ENCODE peak calls at places on chromosomes 7 and 10, in four cellular contexts. F is ovary, E is PC-9, D is IMR-90. V is an unnamed sample.

GRCh38 chr7:29495618-29496017 is 68.0 kb upstream of the PRR15 start:
- DNase-seq in F (no peak), E (no peak), D (no peak), V (no peak)

GRCh38 chr10:80211786-80212185 is 6.4 kb upstream of the ANXA11 start:
- DNase-seq in F (no peak), E (no peak), D (no peak), V (no peak)

GRCh38 chr7:96330193-96330592 is 8.3 kb upstream of the SLC25A13 start:
- DNase-seq in F (no peak), E (no peak), D (no peak), V (no peak)

GRCh38 chr10:35613597-35614226 is 8.6 kb downstream of the GJD4 start:
- DNase-seq in F (no peak), E (no peak), D (peak), V (peak)

GRCh38 chr7:91288208-91288824 is 24.1 kb downstream of the FZD1 start:
- DNase-seq in F (no peak), E (no peak), D (no peak), V (no peak)

GRCh38 chr10:5645944-5646617 is 20.3 kb downstream of the ASB13 start:
- DNase-seq in F (no peak), E (no peak), D (no peak), V (no peak)

GRCh38 chr7:141754939-141755338 is 9.0 kb upstream of the TAS2R3 start:
- DNase-seq in F (no peak), E (no peak), D (no peak), V (peak)

GRCh38 chr7:45219130-45219529 is 61.5 kb downstream of the RAMP3 start:
- DNase-seq in F (no peak), E (no peak), D (no peak), V (no peak)

GRCh38 chr7:123410273-123410928 is 124.0 kb downstream of the IQUB start:
- DNase-seq in F (peak), E (peak), D (no peak), V (no peak)

GRCh38 chr10:94645285-94645684 is 38.2 kb upstream of the CYP2C18 start:
- DNase-seq in F (no peak), E (no peak), D (no peak), V (no peak)

GRCh38 chr10:35027567-35027966 is 62.6 kb downstream of the CUL2 start:
- DNase-seq in F (no peak), E (no peak), D (peak), V (peak)

GRCh38 chr7:94904982-94905381 is 2.4 kb upstream of the PPP1R9A start:
- DNase-seq in F (no peak), E (no peak), D (no peak), V (no peak)

GRCh38 chr10:61628875-61629513 is 33.7 kb upstream of the CABCOCO1 start:
- DNase-seq in F (peak), E (peak), D (peak), V (peak)

GRCh38 chr10:114315566-114316420 is 76.7 kb downstream of the VWA2 start:
- DNase-seq in F (no peak), E (no peak), D (no peak), V (no peak)

GRCh38 chr10:14585287-14586193 is 189.2 kb downstream of the FAM107B start:
- DNase-seq in F (no peak), E (no peak), D (no peak), V (no peak)

GRCh38 chr10:49552277-49552676 is 13.4 kb upstream of the ERCC6 start:
- DNase-seq in F (no peak), E (peak), D (peak), V (peak)

GRCh38 chr10:11539191-11539868 is 72.1 kb downstream of the USP6NL start:
- DNase-seq in F (no peak), E (no peak), D (peak), V (peak)

GRCh38 chr10:84540022-84540616 is 211.7 kb downstream of the CCSER2 start:
- DNase-seq in F (no peak), E (peak), D (peak), V (peak)

GRCh38 chr10:667096-667495 is 22.4 kb downstream of the DIP2C start:
- DNase-seq in F (no peak), E (no peak), D (no peak), V (no peak)

GRCh38 chr10:13699216-13699615 is 112.5 kb downstream of the PRPF18 start:
- DNase-seq in F (no peak), E (no peak), D (no peak), V (no peak)

GRCh38 chr7:1058311-1058710 is 14.0 kb downstream of the GPR146 start:
- DNase-seq in F (no peak), E (no peak), D (no peak), V (no peak)

GRCh38 chr7:155172141-155172540 is 102.0 kb downstream of the HTR5A start:
- DNase-seq in F (no peak), E (no peak), D (no peak), V (no peak)

GRCh38 chr7:114789161-114789560 is 132.7 kb upstream of the MDFIC start:
- DNase-seq in F (no peak), E (no peak), D (peak), V (peak)

GRCh38 chr10:114548662-114549061 is 109.4 kb downstream of the ABLIM1 start:
- DNase-seq in F (peak), E (no peak), D (peak), V (peak)

GRCh38 chr10:98416989-98417388 is 2.0 kb upstream of the PYROXD2 start:
- DNase-seq in F (no peak), E (no peak), D (no peak), V (no peak)

GRCh38 chr7:116284390-116284789 is 74.1 kb downstream of the TES start:
- DNase-seq in F (no peak), E (no peak), D (peak), V (peak)

GRCh38 chr10:24261627-24262026 is 52.7 kb downstream of the KIAA1217 start:
- DNase-seq in F (no peak), E (no peak), D (no peak), V (no peak)

GRCh38 chr7:29442146-29442545 is 121.5 kb upstream of the PRR15 start:
- DNase-seq in F (no peak), E (no peak), D (no peak), V (no peak)

GRCh38 chr7:134505856-134506255 is 21.5 kb upstream of the AKR1B10 start:
- DNase-seq in F (no peak), E (no peak), D (no peak), V (no peak)

GRCh38 chr7:75649462-75649861 is 89.3 kb downstream of the HIP1 start:
- DNase-seq in F (peak), E (no peak), D (no peak), V (no peak)

GRCh38 chr10:126674741-126675515 is 4.4 kb upstream of the C10orf90 start:
- DNase-seq in F (no peak), E (no peak), D (no peak), V (no peak)

GRCh38 chr7:149285581-149285975 is 23.6 kb downstream of the ZNF783 start:
- DNase-seq in F (no peak), E (peak), D (peak), V (peak)

GRCh38 chr7:6392712-6393666 is 54.8 kb downstream of the DAGLB start:
- DNase-seq in F (peak), E (peak), D (peak), V (peak)

GRCh38 chr7:22726345-22726848 is 603 bp upstream of the IL6 start:
- DNase-seq in F (peak), E (peak), D (peak), V (peak)

GRCh38 chr10:132665946-132666732 is 119.8 kb downstream of the NKX6-2 start:
- DNase-seq in F (no peak), E (no peak), D (peak), V (peak)

GRCh38 chr10:132662186-132662920 is 123.6 kb downstream of the NKX6-2 start:
- DNase-seq in F (no peak), E (no peak), D (peak), V (no peak)

GRCh38 chr10:132663666-132664365 is 122.1 kb downstream of the NKX6-2 start:
- DNase-seq in F (no peak), E (no peak), D (no peak), V (no peak)

GRCh38 chr10:132664883-132665282 is 121.1 kb downstream of the NKX6-2 start:
- DNase-seq in F (no peak), E (no peak), D (no peak), V (no peak)

DNA sequence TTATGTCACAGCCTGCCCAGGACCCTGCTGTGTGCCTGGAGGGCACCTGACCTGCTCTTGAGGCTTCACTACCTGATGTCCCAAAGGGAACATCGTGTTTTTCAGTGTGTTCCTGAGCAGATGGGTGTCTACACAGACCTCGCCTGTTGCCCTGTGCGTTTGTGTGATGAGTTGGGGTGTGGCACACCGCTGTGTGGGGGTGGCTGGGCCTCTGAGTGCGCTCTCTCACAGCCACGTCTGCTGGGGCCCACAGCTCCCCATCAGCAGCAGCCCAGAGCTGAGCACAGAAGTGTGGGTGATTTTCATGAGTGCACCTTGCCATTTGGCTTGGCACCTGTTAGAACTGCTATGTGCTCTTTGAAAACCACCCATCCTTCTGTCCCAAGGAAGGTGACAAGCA is 121.5 kb downstream of the NKX6-2 start:
- DNase-seq in F (no peak), E (no peak), D (no peak), V (no peak)
- TF ChIP-seq CTCF in F (no peak), E (no peak), D (no peak), V (no peak)

DNA sequence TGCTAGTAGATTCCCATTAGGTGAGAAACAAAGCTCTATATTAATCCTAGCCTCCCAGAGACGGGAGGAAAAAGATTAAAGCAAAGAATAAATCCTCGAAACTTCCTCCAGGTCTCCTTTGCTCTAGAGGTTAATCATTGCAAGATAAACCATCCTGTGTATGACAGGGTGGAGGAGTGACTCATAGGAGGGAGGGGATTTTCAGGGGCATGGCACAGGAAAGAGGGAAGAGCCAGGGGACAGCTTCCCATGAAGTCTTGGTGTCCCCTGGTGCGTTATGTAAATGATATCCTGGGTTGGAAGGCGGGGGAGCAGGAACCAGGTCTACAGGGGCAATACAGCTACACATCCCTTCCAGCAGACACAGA is 780 bp downstream of the CYP3A5 start:
- DNase-seq in F (no peak), E (peak), D (peak), V (peak)
- H3K4me3 ChIP-seq in F (no peak), E (peak), D (no peak), V (peak)

DNA sequence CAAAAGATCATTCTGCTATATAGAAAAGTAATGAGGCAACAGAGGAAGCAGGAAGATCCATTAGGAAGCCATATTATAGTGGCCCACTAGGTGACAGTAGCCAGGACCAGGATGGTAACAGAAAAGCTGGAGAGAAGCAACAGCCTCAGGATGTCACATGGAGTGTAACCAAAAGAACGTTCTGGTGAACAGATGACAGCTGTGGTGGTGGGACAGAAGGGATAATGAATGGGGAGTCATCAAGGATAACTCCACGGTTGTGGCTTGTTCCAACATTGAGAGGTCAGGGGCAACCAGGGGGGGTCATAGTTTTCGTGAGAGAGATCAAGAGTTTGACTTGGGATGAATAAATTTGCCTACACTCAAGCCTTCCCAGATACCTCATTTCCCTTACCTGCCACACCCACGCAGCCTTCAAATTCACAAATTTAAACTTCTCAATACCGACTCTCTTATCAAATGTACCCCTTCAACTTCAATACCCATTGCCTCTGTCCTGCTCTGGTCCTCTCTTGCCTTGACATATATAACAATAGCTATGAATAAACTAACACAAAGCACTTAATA is 9.3 kb downstream of the TBL2 start:
- DNase-seq in F (no peak), E (no peak), D (no peak), V (no peak)
- TF ChIP-seq CTCF in F (no peak), E (no peak), D (no peak), V (no peak)

GRCh38 chr7:2862831-2863361 is 18.8 kb upstream of the GNA12 start:
- DNase-seq in F (peak), E (peak), D (peak), V (no peak)
- H3K4me3 ChIP-seq in F (no peak), E (peak), D (no peak), V (no peak)

DNA sequence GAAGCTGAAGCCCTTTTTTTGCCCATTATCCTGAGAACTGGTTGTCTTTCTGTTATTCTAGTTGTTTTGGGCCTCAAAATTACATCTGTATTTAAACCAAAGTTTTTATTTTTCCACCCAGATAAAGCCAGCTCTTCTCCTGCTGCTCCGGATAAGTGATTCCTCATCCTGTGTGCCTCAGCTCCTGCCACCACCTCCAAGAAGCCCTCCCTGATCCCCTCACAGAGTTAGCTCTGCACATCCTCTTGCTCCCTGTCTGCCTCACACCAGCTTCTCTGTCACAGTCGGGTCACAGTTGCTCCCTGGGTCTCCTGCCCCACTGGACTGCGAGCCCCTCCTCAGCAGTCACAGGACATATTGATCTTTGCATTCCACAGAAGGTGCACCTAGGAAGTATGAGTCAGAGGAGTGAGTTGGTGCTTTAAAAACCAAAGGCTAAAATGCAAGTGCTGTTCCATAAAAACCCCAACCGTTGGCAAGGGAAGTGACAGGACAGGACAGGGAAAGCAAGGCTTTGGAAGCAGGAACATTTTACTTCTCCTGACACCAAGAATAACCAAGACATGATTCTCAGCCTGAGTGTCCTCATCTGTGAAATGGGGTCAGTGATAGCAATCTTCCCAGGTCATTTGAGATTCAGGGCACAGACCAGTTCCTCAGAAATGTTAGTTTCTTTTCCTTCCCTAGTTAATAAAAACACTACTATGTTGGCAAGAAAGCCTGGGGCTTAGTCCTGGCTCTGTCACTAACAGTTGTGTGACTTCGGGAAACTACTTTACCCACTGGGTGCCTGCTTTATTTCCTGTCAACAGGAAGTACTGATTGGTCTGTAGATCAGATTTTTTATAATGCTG is 36.5 kb upstream of the EEPD1 start:
- DNase-seq in F (no peak), E (no peak), D (no peak), V (peak)
- TF ChIP-seq CTCF in F (no peak), E (peak), D (no peak), V (no peak)

GRCh38 chr7:100884741-100885439 is 4.6 kb downstream of the UFSP1 start:
- DNase-seq in F (no peak), E (no peak), D (no peak), V (no peak)
- H3K4me3 ChIP-seq in F (no peak), E (no peak), D (no peak), V (no peak)

GRCh38 chr10:89419548-89419947 is 5.2 kb downstream of the IFIT5 start:
- DNase-seq in F (no peak), E (no peak), D (peak), V (peak)
- TF ChIP-seq CTCF in F (no peak), E (no peak), D (peak), V (peak)

DNA sequence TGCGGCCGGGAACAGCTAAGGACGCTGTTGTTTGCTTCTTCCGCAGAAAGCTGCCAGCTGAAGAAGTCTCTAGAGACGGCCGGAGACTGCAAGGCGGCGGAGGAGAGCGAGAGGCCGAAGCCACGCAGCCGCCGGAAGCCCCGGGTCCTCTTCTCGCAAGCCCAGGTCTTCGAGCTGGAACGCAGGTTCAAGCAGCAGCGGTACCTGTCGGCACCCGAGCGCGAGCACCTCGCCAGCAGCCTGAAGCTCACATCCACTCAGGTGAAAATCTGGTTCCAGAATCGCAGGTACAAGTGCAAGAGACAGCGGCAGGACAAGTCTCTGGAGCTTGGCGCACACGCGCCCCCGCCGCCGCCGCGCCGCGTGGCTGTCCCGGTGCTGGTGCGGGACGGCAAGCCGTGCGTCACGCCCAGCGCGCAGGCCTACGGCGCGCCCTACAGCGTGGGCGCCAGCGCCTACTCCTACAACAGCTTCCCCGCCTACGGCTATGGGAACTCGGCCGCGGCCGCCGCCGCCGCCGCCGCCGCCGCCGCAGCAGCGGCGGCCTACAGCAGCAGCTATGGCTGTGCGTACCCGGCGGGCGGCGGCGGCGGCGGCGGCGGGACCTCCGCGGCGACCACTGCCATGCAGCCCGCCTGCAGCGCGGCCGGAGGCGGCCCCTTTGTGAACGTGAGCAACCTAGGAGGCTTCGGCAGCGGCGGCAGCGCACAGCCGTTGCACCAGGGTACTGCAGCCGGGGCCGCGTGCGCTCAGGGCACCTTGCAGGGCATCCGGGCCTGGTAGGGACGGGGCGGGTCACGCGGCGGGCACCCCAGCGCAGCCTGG is 2.4 kb downstream of the NKX2-3 start:
- DNase-seq in F (no peak), E (no peak), D (no peak), V (peak)
- H3K4me3 ChIP-seq in F (peak), E (no peak), D (no peak), V (no peak)

GRCh38 chr7:27933691-27934565 is 194.0 kb downstream of the TAX1BP1 start:
- DNase-seq in F (no peak), E (no peak), D (no peak), V (peak)

GRCh38 chr7:27925573-27926201 is 185.7 kb downstream of the TAX1BP1 start:
- DNase-seq in F (no peak), E (no peak), D (no peak), V (no peak)

GRCh38 chr7:27928001-27928400 is 188.0 kb downstream of the TAX1BP1 start:
- DNase-seq in F (no peak), E (no peak), D (no peak), V (no peak)

GRCh38 chr7:27930910-27931476 is 191.0 kb downstream of the TAX1BP1 start:
- DNase-seq in F (no peak), E (no peak), D (no peak), V (no peak)

DNA sequence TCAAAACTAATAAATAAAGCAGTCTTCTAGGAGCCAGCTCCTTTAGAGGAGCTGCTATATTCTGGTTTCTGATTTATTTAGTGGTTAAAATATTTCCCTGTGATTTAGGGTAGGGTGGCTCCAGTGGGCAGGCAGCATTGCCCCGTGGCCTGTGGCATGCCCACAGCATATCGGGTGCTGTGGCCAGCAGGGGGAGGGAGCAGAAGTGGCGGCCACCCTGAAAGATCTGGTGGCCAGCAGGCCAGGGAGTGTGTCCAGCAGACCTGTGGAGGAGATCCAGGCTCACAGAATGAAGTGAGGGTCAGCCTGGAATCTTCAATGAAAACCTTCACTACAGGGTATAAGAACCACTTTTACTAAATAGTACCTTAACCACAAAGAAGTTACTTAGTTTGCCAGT is 189.2 kb downstream of the TAX1BP1 start:
- DNase-seq in F (no peak), E (no peak), D (no peak), V (no peak)
- TF ChIP-seq CTCF in F (no peak), E (no peak), D (no peak), V (no peak)